ENCODE peak calls at places on chromosomes 5 and 9, in six cellular contexts. D, W, K, B, H and L are unnamed samples. For H3K9me3, the result is how much of the 10 kb centered on the place peaks cover.

GRCh38 chr9:77712533-77713130 is 64.5 kb upstream of the GNA14 start:
- DNase-seq in D (no peak), W (peak), K (no peak), B (no peak), H (no peak), L (no peak)

GRCh38 chr9:128034821-128035764 is 32.0 kb downstream of the NAIF1 start:
- DNase-seq in D (peak), W (peak), K (peak), B (peak), H (peak), L (peak)

GRCh38 chr9:109258619-109259321 is 62.1 kb downstream of the EPB41L4B start:
- DNase-seq in D (no peak), W (no peak), K (peak), B (no peak), H (peak), L (no peak)

GRCh38 chr9:76704601-76705204 is 59.5 kb upstream of the PCA3 start:
- DNase-seq in D (no peak), W (peak), K (peak), B (no peak), H (peak), L (no peak)

GRCh38 chr5:120160120-120160895 is 303.8 kb upstream of the PRR16 start:
- DNase-seq in D (no peak), W (peak), K (no peak), B (no peak), H (no peak), L (no peak)

GRCh38 chr9:69376651-69377050 is 51.6 kb downstream of the ENTREP1 start:
- DNase-seq in D (no peak), W (peak), K (no peak), B (no peak), H (no peak), L (no peak)

GRCh38 chr9:26260238-26260637 is 582.0 kb upstream of the TUSC1 start:
- DNase-seq in D (no peak), W (peak), K (no peak), B (no peak), H (no peak), L (no peak)

GRCh38 chr9:33661186-33661585 is 134.2 kb upstream of the PRSS3 start:
- DNase-seq in D (no peak), W (no peak), K (no peak), B (no peak), H (no peak), L (no peak)

GRCh38 chr5:38497946-38498345 is 58.5 kb downstream of the LIFR start:
- DNase-seq in D (no peak), W (peak), K (no peak), B (no peak), H (no peak), L (no peak)

GRCh38 chr5:38722918-38723317 is 122.9 kb upstream of the OSMR start:
- DNase-seq in D (no peak), W (no peak), K (no peak), B (no peak), H (no peak), L (no peak)

GRCh38 chr9:35695801-35696420 is 6.2 kb upstream of the TPM2 start:
- DNase-seq in D (no peak), W (peak), K (no peak), B (no peak), H (no peak), L (no peak)

GRCh38 chr9:136567651-136568287 is 21.9 kb upstream of the NOTCH1 start:
- DNase-seq in D (no peak), W (peak), K (peak), B (peak), H (no peak), L (no peak)

GRCh38 chr9:138098116-138098907 is 220.7 kb downstream of the CACNA1B start:
- DNase-seq in D (no peak), W (no peak), K (no peak), B (no peak), H (no peak), L (no peak)

GRCh38 chr9:113687680-113688371 is 188.3 kb upstream of the ZNF618 start:
- DNase-seq in D (no peak), W (no peak), K (peak), B (no peak), H (peak), L (no peak)

GRCh38 chr9:130766031-130766903 is 68.8 kb upstream of the ABL1 start:
- DNase-seq in D (no peak), W (no peak), K (no peak), B (no peak), H (no peak), L (no peak)

GRCh38 chr5:113166710-113167366 is 190.2 kb downstream of the DCP2 start:
- DNase-seq in D (no peak), W (peak), K (peak), B (no peak), H (no peak), L (no peak)

GRCh38 chr9:3963266-3964019 is 336.4 kb downstream of the GLIS3 start:
- DNase-seq in D (no peak), W (peak), K (no peak), B (no peak), H (no peak), L (no peak)

GRCh38 chr9:92846662-92847145 is 31.1 kb downstream of the ZNF484 start:
- DNase-seq in D (no peak), W (no peak), K (no peak), B (no peak), H (no peak), L (no peak)
- H3K9me3 ChIP-seq in D (under half), W (under half), K (under half), B (under half), H (under half), L (under half)

DNA sequence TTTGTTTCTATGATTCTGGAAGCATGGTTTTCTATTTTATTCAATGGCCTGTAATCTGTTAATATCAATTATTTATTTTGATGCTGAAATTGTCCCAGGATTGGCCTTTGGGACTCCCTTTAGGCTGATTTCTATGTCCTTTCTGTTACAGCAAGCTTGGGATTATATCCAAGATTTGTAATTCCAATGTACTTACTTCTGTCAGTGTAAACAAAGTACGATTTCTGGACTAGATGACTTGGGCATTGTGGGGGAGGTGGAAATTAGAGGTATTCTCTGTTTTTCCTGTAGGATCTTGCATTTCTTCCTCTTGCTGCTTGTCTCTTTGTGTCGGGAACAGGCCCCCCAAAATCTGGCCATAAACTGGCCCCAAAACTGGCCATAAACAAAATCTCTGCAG is 3.7 kb downstream of the PCDHGA12 start:
- DNase-seq in D (no peak), W (no peak), K (no peak), B (no peak), H (no peak), L (no peak)
- H3K9me3 ChIP-seq in D (under half), W (under half), K (under half), B (under half), H (under half), L (under half)

DNA sequence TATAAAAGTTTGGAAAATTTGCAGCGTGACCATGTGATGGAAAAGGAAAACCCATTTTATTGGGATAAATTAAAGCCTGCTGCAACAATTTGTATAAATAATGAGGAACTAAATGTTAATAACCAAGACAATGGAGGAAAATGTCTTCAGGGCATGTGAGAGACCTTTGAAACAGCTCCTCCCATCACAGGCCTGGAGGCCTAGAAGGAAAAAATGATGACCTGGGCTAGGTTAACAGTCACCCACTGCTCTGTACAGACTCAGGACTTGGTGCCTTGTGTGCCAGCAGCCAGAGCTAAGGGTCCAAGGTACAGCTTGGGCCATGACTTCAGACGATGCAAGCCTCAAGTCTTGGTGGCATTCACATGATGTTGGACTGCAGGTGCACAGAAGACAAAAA is 22.0 kb upstream of the UGT3A1 start:
- DNase-seq in D (no peak), W (no peak), K (no peak), B (no peak), H (no peak), L (no peak)
- H3K9me3 ChIP-seq in D (under half), W (under half), K (under half), B (under half), H (under half), L (under half)

DNA sequence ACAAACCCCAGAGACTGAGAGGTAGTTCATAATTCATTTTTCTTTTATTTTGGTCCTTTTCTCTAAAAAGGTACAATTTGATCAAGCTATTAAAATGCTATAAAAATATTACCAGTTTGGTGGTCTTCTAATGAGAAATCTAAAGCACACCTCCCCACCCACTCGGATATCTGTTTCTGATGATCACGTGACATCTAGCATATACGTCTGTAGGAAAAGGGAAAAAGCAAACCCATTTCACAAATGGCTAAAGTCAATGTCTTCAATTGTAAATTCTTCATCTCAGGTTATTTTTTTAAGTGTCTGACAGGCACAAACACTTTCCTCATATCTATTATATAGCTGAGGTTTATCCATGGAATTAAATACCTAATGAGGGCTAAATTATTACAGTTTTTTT is 18.9 kb downstream of the ZNF354A start:
- DNase-seq in D (no peak), W (no peak), K (no peak), B (no peak), H (no peak), L (no peak)
- H3K9me3 ChIP-seq in D (half or more), W (half or more), K (half or more), B (half or more), H (under half), L (under half)

DNA sequence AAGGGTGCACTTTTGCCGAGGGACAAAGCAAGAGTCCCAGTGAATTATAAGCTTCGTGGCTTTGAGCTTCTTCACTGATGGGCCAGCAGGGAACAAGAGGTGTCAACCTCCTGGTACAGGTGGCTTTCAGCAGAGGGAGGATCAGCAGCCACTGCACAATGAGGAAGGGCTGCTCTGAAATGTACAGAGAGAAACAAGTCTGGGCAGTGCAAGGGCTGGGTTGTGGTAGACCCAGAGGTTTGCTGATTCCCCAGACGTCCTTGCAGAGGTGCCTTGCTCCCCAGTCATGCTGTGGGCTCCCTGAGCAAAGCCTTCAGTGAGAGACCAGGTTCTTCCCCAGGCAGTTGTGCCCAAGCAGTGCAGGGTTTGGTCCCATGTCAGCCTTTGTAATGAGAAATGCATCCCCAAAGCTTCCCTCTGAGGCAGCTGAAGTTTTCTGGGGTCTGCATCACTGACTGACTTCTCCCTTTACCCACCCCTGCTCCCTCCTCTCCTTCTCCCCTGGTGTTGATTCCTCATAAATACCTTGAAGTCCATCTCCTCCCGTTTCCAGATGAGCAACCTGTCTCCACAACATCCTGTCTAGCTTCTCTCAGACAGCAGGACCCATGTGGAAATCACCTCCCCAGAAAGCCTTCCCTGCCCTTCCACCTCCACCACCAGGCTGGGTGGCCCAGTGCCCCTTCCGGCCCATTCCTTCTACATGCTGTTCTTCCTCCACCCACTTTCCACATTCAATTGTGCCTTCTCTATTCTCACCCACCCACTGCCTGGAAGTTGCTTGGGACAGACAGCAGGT is 599.6 kb upstream of the ADAMTS16 start:
- DNase-seq in D (no peak), W (no peak), K (no peak), B (no peak), H (no peak), L (no peak)
- H3K9me3 ChIP-seq in D (under half), W (under half), K (under half), B (under half), H (under half), L (under half)